ENCODE peak calls at places on chromosomes 16 and 17, in six cellular contexts. W, C, U, E, M and R are unnamed samples.

GRCh38 chr16:1713331-1713730 is 7.3 kb downstream of the MAPK8IP3 start:
- DNase-seq in W (no peak), M (no peak), E (no peak), U (no peak), C (no peak), R (no peak)

GRCh38 chr16:27841061-27841801 is 222.3 kb downstream of the GSG1L start:
- DNase-seq in E (no peak), M (no peak), C (no peak), U (no peak), W (no peak), R (no peak)

GRCh38 chr16:75226550-75227360 is 8.0 kb downstream of the CTRB1 start:
- DNase-seq in U (no peak), M (no peak), E (no peak), W (no peak), C (no peak), R (no peak)

GRCh38 chr17:79192503-79193500 is 118.2 kb downstream of the ENGASE start:
- DNase-seq in E (peak; percentile 4), C (peak; percentile 27), W (peak; percentile 2), M (peak; percentile 67), U (peak; percentile 85), R (no peak)

GRCh38 chr17:48577946-48578615 is at the start of gene HOXB4:
- DNase-seq in E (peak; percentile 51), W (peak; percentile 65), C (peak; percentile 60), U (no peak), M (peak; percentile 69), R (peak; percentile 92)

GRCh38 chr17:41478240-41478639 is 2.7 kb downstream of the KRT35 start:
- DNase-seq in C (no peak), M (no peak), W (no peak), E (no peak), U (no peak), R (no peak)

GRCh38 chr16:67244387-67245188 is 2.7 kb downstream of the FHOD1 start:
- DNase-seq in C (peak; percentile 98), U (no peak), M (peak; percentile 82), W (peak; percentile 53), E (peak; percentile 62), R (no peak)

GRCh38 chr16:89621698-89622409 is 8.4 kb downstream of the DPEP1 start:
- DNase-seq in C (no peak), M (no peak), U (no peak), W (no peak), E (no peak), R (no peak)

GRCh38 chr17:47295037-47295873 is 28.5 kb upstream of the EFCAB13 start:
- DNase-seq in C (no peak), W (no peak), M (no peak), E (no peak), U (peak; percentile 28), R (no peak)

GRCh38 chr16:65657051-65657450 is 535.2 kb upstream of the CDH11 start:
- DNase-seq in M (no peak), W (no peak), C (no peak), E (no peak), U (no peak), R (no peak)

GRCh38 chr16:15034266-15035162 is 21.4 kb downstream of the NTAN1 start:
- DNase-seq in W (no peak), C (peak; percentile 22), E (no peak), U (no peak), M (no peak), R (no peak)

GRCh38 chr16:71761097-71761496 is 36.6 kb upstream of the PHLPP2 start:
- DNase-seq in M (no peak), E (no peak), C (no peak), U (no peak), W (no peak), R (no peak)

GRCh38 chr17:53687324-53687723 is 135.4 kb upstream of the KIF2B start:
- DNase-seq in E (no peak), C (no peak), M (no peak), W (no peak), U (no peak), R (no peak)

GRCh38 chr16:50351116-50351515 is 17.7 kb downstream of the BRD7 start:
- DNase-seq in U (no peak), C (peak; percentile 18), M (no peak), E (no peak), W (peak; percentile 48), R (no peak)

GRCh38 chr16:30895592-30896202 is 717 bp upstream of the CTF1 start:
- DNase-seq in U (no peak), C (no peak), M (no peak), E (no peak), W (no peak), R (no peak)

GRCh38 chr17:20234266-20234665 is 225.1 kb downstream of the SPECC1 start:
- DNase-seq in C (no peak), E (peak; percentile 9), U (no peak), W (no peak), M (no peak), R (no peak)

GRCh38 chr16:2783581-2784375 is 3.6 kb downstream of the PRSS33 start:
- DNase-seq in M (no peak), C (no peak), E (no peak), U (no peak), W (no peak), R (no peak)

GRCh38 chr16:51148674-51149228 is 2.3 kb downstream of the SALL1 start:
- DNase-seq in W (no peak), M (no peak), U (no peak), E (no peak), C (no peak), R (no peak)

GRCh38 chr16:30357085-30357714 is 2.1 kb upstream of the CD2BP2 start:
- DNase-seq in M (no peak), C (no peak), U (no peak), E (no peak), W (no peak), R (no peak)

GRCh38 chr16:84084570-84085270 is 32.0 kb downstream of the MBTPS1 start:
- DNase-seq in M (peak; percentile 71), W (peak; percentile 45), U (peak; percentile 92), E (peak; percentile 44), C (peak; percentile 74), R (peak; percentile 3)